ENCODE peak calls at places on chromosomes 11 and 22, in five cellular contexts. Q is stomach, E is A549, Y is transverse colon, F is K562. W is an unnamed sample.

GRCh38 chr22:30667092-30667485 is 586 bp downstream of the DUSP18 start:
- DNase-seq in E (no peak), Q (no peak), Y (peak; percentile 76), F (no peak), W (no peak)

GRCh38 chr11:102225689-102226562 is 91.4 kb upstream of the BIRC3 start:
- DNase-seq in Q (no peak), Y (no peak), E (no peak), F (no peak), W (no peak)

GRCh38 chr22:20604776-20605221 is 97.4 kb downstream of the MED15 start:
- DNase-seq in Y (no peak), E (no peak), F (peak; percentile 91), Q (no peak), W (no peak)

GRCh38 chr22:40666151-40666848 is 13.0 kb upstream of the MCHR1 start:
- DNase-seq in F (no peak), Y (no peak), E (no peak), Q (no peak), W (no peak)

GRCh38 chr11:30960387-30960992 is 374.3 kb upstream of the MPPED2 start:
- DNase-seq in F (no peak), E (peak; percentile 75), Y (no peak), Q (no peak), W (no peak)

GRCh38 chr22:39094717-39095389 is 2.2 kb upstream of the APOBEC3H start:
- DNase-seq in Q (no peak), F (no peak), Y (no peak), E (no peak), W (no peak)

GRCh38 chr11:91972665-91973266 is 251.9 kb upstream of the FAT3 start:
- DNase-seq in F (no peak), Q (peak; percentile 51), E (no peak), Y (no peak), W (no peak)

GRCh38 chr22:17969732-17970131 is 54.6 kb downstream of the MICAL3 start:
- DNase-seq in F (no peak), Y (no peak), Q (no peak), E (peak; percentile 89), W (no peak)

GRCh38 chr11:121590772-121591404 is 138.1 kb upstream of the SORL1-AS1 start:
- DNase-seq in E (no peak), Q (no peak), F (no peak), Y (no peak), W (no peak)

GRCh38 chr11:121592708-121593107 is 139.9 kb upstream of the SORL1-AS1 start:
- DNase-seq in F (no peak), Y (no peak), E (no peak), Q (no peak), W (no peak)

GRCh38 chr11:121588747-121589146 is 136.0 kb upstream of the SORL1-AS1 start:
- DNase-seq in E (no peak), Y (no peak), F (no peak), Q (no peak), W (no peak)

GRCh38 chr11:121591405-121592033 is 138.8 kb upstream of the SORL1-AS1 start:
- DNase-seq in Y (peak; percentile 73), E (peak; percentile 63), Q (peak; percentile 70), F (peak; percentile 70), W (no peak)

DNA sequence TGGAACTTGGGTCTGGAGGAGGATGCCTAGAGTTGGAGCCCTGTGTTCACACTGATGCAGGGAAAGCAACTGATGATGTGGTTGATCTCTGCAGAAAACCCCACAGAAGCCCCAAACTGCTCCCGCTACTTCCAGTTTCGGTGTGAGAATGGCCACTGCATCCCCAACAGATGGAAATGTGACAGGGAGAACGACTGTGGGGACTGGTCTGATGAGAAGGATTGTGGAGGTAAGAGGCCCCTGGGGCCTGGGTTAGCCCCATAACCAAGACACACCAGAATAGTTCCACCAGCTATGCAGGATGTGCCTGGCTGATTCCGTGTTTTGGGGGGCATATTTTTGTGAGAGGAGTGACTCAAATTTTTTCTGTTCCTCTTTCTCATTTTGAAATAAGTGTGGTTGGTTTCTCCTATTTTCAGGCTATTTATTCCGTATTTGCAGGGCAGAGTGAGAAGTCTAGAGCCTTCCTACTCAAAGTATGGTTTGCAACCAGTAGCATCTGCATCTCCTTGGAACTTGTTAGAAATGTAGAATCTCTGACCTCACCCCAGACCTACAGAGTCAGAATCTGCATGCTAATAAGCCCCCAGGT is 137.3 kb upstream of the SORL1-AS1 start:
- DNase-seq in Q (no peak), F (no peak), Y (no peak), E (no peak), W (no peak)
- TF ChIP-seq EP300 in Q (no peak), F (no peak), Y (no peak), E (no peak), W (no peak)

DNA sequence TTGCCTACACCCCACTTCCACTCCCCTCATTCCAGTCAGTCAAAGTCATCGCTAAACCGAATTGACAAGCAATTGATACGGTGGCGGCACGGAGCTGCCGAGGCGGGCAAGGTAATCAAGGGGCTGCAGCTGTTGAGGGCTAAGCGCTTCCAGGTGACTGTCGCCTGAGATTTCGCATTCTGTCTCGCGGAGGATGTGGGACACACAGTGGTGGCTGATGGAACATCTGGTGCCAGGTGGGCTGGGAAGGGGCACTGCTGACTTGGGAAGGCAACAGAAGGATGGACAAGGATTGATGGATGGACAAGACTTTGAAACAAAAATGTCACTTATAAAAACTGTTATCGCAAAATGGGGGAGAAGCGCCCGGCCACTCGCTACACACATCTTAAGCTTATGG is 109.6 kb downstream of the RCN1 start:
- DNase-seq in E (no peak), F (no peak), Y (no peak), Q (no peak), W (no peak)
- TF ChIP-seq CTCF in E (no peak), F (no peak), Y (no peak), Q (no peak), W (no peak)

DNA sequence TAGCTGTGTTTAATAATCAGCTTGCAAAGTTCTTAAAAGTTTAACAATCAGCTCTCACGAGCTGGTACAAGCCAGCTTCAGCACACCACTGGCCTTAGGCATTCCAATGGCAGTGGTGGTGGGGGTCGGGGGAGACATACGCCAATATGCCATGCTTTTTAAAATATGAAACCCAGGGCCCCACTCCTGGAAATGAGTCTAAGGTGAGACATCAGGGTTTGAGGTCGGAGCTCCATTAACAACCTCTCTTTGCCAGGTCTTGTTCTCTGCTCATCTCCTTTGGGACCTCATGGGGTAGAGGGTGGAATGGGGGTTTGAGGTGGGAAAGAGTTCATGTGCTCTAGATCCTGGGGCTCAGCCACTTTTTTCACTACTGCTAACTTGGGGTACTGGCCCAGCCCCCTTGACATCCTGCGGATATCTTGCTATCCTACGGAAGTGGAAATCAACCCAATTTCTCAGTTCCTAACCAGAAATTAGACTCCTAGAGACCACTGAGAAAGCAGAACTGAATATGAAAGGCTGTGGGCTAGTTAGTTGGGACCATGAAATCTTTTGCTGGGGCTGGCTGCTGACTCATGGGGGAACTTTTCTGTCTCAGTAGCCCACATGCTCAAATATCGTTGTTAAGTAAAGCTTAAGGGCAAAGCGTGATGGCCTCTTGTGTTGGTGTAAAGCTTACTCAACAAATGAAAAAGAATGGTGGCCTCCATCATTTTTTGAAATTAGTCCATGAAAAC is 90.1 kb downstream of the PDHX start:
- DNase-seq in F (no peak), Y (peak; percentile 20), E (no peak), Q (no peak), W (no peak)
- TF ChIP-seq EP300 in F (no peak), Y (no peak), E (no peak), Q (no peak), W (no peak)

GRCh38 chr11:133598879-133599278 is 66.6 kb upstream of the OPCML start:
- DNase-seq in F (no peak), E (no peak), Q (no peak), Y (no peak), W (peak; percentile 70)

GRCh38 chr11:133597236-133597635 is 64.9 kb upstream of the OPCML start:
- DNase-seq in Y (no peak), F (no peak), Q (no peak), E (no peak), W (peak; percentile 34)

GRCh38 chr11:133600876-133601275 is 68.6 kb upstream of the OPCML start:
- DNase-seq in Y (no peak), Q (no peak), E (no peak), F (no peak), W (peak; percentile 86)

DNA sequence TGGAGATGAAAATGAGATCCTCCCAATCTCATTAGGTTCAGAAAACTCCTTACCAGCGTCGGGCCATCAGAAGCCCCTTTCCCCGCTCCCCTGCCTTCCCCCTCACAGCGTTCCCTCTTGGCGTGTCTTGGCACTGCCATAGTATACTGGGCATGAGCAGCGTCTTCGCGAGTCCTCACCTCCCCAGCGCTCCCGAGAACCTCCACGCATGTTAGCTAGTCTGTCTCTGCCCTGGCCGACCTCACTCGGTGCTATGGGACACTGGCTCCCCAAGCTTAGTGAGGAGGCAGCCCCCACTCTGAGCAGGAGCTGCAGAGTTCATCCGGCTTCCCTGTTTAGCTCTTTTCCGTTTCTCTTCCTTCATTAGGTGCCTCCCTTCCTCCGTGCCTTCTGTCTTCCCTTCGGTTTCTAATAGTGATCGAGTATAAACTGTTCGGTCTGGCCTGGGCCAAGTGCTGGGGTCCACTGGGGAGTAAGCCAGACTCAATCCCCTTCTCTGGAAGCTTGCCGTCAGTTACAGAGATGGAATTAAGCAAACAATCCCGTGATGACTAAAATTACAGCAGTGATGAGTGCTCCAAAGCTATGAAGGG is 63.8 kb upstream of the OPCML start:
- DNase-seq in Q (no peak), E (no peak), F (no peak), Y (no peak), W (peak; percentile 91)
- TF ChIP-seq CTCF in Q (no peak), E (no peak), F (no peak), Y (no peak), W (no peak)

GRCh38 chr11:93196816-93197382 is 892 bp downstream of the SLC36A4 start:
- DNase-seq in Q (no peak), E (no peak), Y (no peak), F (peak; percentile 10), W (no peak)

GRCh38 chr11:93194673-93195291 is 3.0 kb downstream of the SLC36A4 start:
- DNase-seq in F (no peak), Y (no peak), Q (no peak), E (no peak), W (no peak)

GRCh38 chr11:93198221-93198650 is 445 bp upstream of the SLC36A4 start:
- DNase-seq in Q (no peak), E (no peak), Y (no peak), F (no peak), W (no peak)

GRCh38 chr11:93199616-93200015 is 1.8 kb upstream of the SLC36A4 start:
- DNase-seq in Q (no peak), E (no peak), Y (no peak), F (no peak), W (no peak)

GRCh38 chr11:93197383-93198220 is at the start of gene SLC36A4:
- DNase-seq in Q (peak; percentile 93), E (peak; percentile 95), F (peak; percentile 70), Y (peak; percentile 93), W (peak; percentile 98)
- TF ChIP-seq EP300 in Q (no peak), E (no peak), F (no peak), Y (no peak), W (no peak)

DNA sequence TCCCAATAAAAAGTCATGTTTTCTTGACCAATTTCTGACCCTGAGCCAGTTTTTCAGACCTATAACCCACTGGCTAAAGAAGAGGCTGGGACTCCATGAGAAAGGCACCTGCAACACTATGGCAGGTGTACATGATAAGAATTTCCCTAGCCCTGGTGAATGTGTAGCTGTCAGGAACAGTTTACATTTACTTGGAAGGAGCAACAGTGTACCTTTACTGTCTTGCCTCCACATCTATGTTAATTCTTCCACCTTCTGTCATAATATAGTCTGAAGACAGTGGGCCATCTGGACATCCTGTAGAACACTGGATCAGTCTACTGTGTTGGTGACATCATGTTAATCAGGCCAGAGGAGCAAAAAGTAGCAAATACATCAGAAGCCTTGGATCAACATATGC is 72.1 kb upstream of the CD82 start:
- DNase-seq in Q (no peak), E (no peak), F (no peak), Y (no peak), W (no peak)
- TF ChIP-seq CTCF in Q (no peak), E (no peak), F (no peak), Y (no peak), W (no peak)

W was measured in esophagus muscularis mucosa.